ENCODE peak calls at places on chromosomes 3 and 15, in seven cellular contexts. E, I, N, O, Y, J and Z are unnamed samples.

GRCh38 chr15:78667578-78668236 is 26.7 kb upstream of the CHRNB4 start:
- DNase-seq in E (no peak), I (no peak), N (no peak), O (peak; percentile 31), Y (no peak), J (no peak), Z (no peak)

GRCh38 chr3:46876313-46877300 is 914 bp upstream of the PTH1R start:
- DNase-seq in E (no peak), I (no peak), N (no peak), O (no peak), Y (no peak), J (no peak), Z (no peak)

GRCh38 chr15:32979710-32980109 is 214.8 kb downstream of the FMN1 start:
- DNase-seq in E (no peak), I (peak; percentile 96), N (peak; percentile 32), O (no peak), Y (no peak), J (no peak), Z (peak; percentile 89)

GRCh38 chr3:45496550-45496949 is 98.0 kb upstream of the LIMD1 start:
- DNase-seq in E (no peak), I (no peak), N (no peak), O (no peak), Y (no peak), J (no peak), Z (no peak)

GRCh38 chr3:38805765-38806386 is 10.1 kb downstream of the SCN10A start:
- DNase-seq in E (no peak), I (peak; percentile 74), N (peak; percentile 59), O (no peak), Y (peak; percentile 68), J (peak; percentile 95), Z (peak; percentile 56)

GRCh38 chr15:39589815-39590644 is 9.2 kb downstream of the THBS1 start:
- DNase-seq in E (no peak), I (peak; percentile 12), N (no peak), O (no peak), Y (no peak), J (no peak), Z (no peak)

GRCh38 chr15:49038382-49038781 is 7.9 kb downstream of the SECISBP2L start:
- DNase-seq in E (no peak), I (peak; percentile 43), N (no peak), O (no peak), Y (no peak), J (no peak), Z (no peak)

GRCh38 chr3:151432624-151433372 is 28.1 kb downstream of the IGSF10 start:
- DNase-seq in E (no peak), I (no peak), N (no peak), O (no peak), Y (no peak), J (no peak), Z (peak; percentile 49)